ENCODE peak calls at places on chromosomes 12 and 14, in seven cellular contexts. One of them, this sample, is unnamed. For H3K27me3, the result is how much of the 10 kb centered on the place peaks cover.

GRCh38 chr12:108551556-108551955 is 9.4 kb downstream of the SART3 start:
- DNase-seq in foreskin keratinocyte: no peak
- DNase-seq in transverse colon: no peak
- DNase-seq in IMR-90: peak
- DNase-seq in cardiac muscle cell: no peak
- DNase-seq in CD4-positive, alpha-beta T cell: no peak
- DNase-seq in left ventricle myocardium inferior: no peak
- DNase-seq in this sample: no peak

GRCh38 chr12:21369141-21369980 is 3.3 kb upstream of the IAPP start:
- DNase-seq in foreskin keratinocyte: no peak
- DNase-seq in CD4-positive, alpha-beta T cell: no peak
- DNase-seq in IMR-90: no peak
- DNase-seq in transverse colon: no peak
- DNase-seq in cardiac muscle cell: no peak
- DNase-seq in left ventricle myocardium inferior: no peak
- DNase-seq in this sample: no peak

GRCh38 chr12:127051139-127051538 is 1215.8 kb upstream of the TMEM132C start:
- DNase-seq in CD4-positive, alpha-beta T cell: no peak
- DNase-seq in foreskin keratinocyte: no peak
- DNase-seq in cardiac muscle cell: no peak
- DNase-seq in transverse colon: no peak
- DNase-seq in IMR-90: no peak
- DNase-seq in left ventricle myocardium inferior: no peak
- DNase-seq in this sample: no peak

GRCh38 chr12:57456145-57456700 is 1.1 kb downstream of the INHBE start:
- DNase-seq in transverse colon: no peak
- DNase-seq in CD4-positive, alpha-beta T cell: no peak
- DNase-seq in cardiac muscle cell: peak
- DNase-seq in IMR-90: peak
- DNase-seq in foreskin keratinocyte: no peak
- DNase-seq in left ventricle myocardium inferior: no peak
- DNase-seq in this sample: peak

GRCh38 chr14:55127491-55127951 is 1.5 kb upstream of the LGALS3 start:
- DNase-seq in left ventricle myocardium inferior: no peak
- DNase-seq in cardiac muscle cell: no peak
- DNase-seq in transverse colon: peak
- DNase-seq in IMR-90: peak
- DNase-seq in CD4-positive, alpha-beta T cell: no peak
- DNase-seq in foreskin keratinocyte: peak
- DNase-seq in this sample: no peak

GRCh38 chr14:29805415-29806123 is 122.1 kb downstream of the PRKD1 start:
- DNase-seq in left ventricle myocardium inferior: peak
- DNase-seq in foreskin keratinocyte: peak
- DNase-seq in IMR-90: peak
- DNase-seq in CD4-positive, alpha-beta T cell: no peak
- DNase-seq in cardiac muscle cell: no peak
- DNase-seq in transverse colon: peak
- DNase-seq in this sample: peak

GRCh38 chr12:1518486-1518762 is 76.0 kb downstream of the FBXL14 start:
- DNase-seq in transverse colon: no peak
- DNase-seq in CD4-positive, alpha-beta T cell: no peak
- DNase-seq in left ventricle myocardium inferior: no peak
- DNase-seq in cardiac muscle cell: peak
- DNase-seq in IMR-90: no peak
- DNase-seq in foreskin keratinocyte: no peak
- DNase-seq in this sample: no peak

GRCh38 chr14:20614038-20614840 is 23.1 kb upstream of the RNASE12 start:
- DNase-seq in transverse colon: no peak
- DNase-seq in IMR-90: no peak
- DNase-seq in left ventricle myocardium inferior: no peak
- DNase-seq in cardiac muscle cell: peak
- DNase-seq in foreskin keratinocyte: no peak
- DNase-seq in CD4-positive, alpha-beta T cell: no peak
- DNase-seq in this sample: no peak

GRCh38 chr14:77083082-77083481 is 15.0 kb upstream of the CIPC start:
- DNase-seq in foreskin keratinocyte: no peak
- DNase-seq in CD4-positive, alpha-beta T cell: no peak
- DNase-seq in left ventricle myocardium inferior: no peak
- DNase-seq in transverse colon: no peak
- DNase-seq in cardiac muscle cell: no peak
- DNase-seq in IMR-90: no peak
- DNase-seq in this sample: no peak

GRCh38 chr12:114760151-114760877 is 76.3 kb upstream of the TBX3 start:
- DNase-seq in transverse colon: no peak
- DNase-seq in IMR-90: no peak
- DNase-seq in foreskin keratinocyte: no peak
- DNase-seq in left ventricle myocardium inferior: no peak
- DNase-seq in CD4-positive, alpha-beta T cell: no peak
- DNase-seq in cardiac muscle cell: no peak
- DNase-seq in this sample: no peak

GRCh38 chr12:20444595-20445170 is 76.3 kb downstream of the PDE3A start:
- DNase-seq in IMR-90: no peak
- DNase-seq in left ventricle myocardium inferior: no peak
- DNase-seq in foreskin keratinocyte: no peak
- DNase-seq in transverse colon: no peak
- DNase-seq in CD4-positive, alpha-beta T cell: no peak
- DNase-seq in cardiac muscle cell: peak
- DNase-seq in this sample: peak

GRCh38 chr12:96047621-96048211 is 12.3 kb upstream of the LTA4H start:
- DNase-seq in cardiac muscle cell: no peak
- DNase-seq in left ventricle myocardium inferior: no peak
- DNase-seq in transverse colon: peak
- DNase-seq in CD4-positive, alpha-beta T cell: no peak
- DNase-seq in IMR-90: peak
- DNase-seq in foreskin keratinocyte: peak
- DNase-seq in this sample: no peak

GRCh38 chr14:60102389-60102788 is 10.7 kb downstream of the PCNX4 start:
- DNase-seq in IMR-90: peak
- DNase-seq in left ventricle myocardium inferior: no peak
- DNase-seq in CD4-positive, alpha-beta T cell: no peak
- DNase-seq in foreskin keratinocyte: no peak
- DNase-seq in transverse colon: no peak
- DNase-seq in cardiac muscle cell: no peak
- DNase-seq in this sample: no peak

GRCh38 chr12:91367234-91367849 is 184.7 kb upstream of the DCN start:
- DNase-seq in cardiac muscle cell: no peak
- DNase-seq in CD4-positive, alpha-beta T cell: no peak
- DNase-seq in IMR-90: peak
- DNase-seq in transverse colon: no peak
- DNase-seq in foreskin keratinocyte: no peak
- DNase-seq in left ventricle myocardium inferior: no peak
- DNase-seq in this sample: peak

GRCh38 chr12:100877776-100878175 is 83.2 kb downstream of the ANO4 start:
- DNase-seq in IMR-90: no peak
- DNase-seq in foreskin keratinocyte: no peak
- DNase-seq in cardiac muscle cell: no peak
- DNase-seq in left ventricle myocardium inferior: no peak
- DNase-seq in transverse colon: no peak
- DNase-seq in CD4-positive, alpha-beta T cell: no peak
- DNase-seq in this sample: no peak
- TF ChIP-seq CTCF in IMR-90: peak
- TF ChIP-seq CTCF in foreskin keratinocyte: peak
- TF ChIP-seq CTCF in cardiac muscle cell: peak
- TF ChIP-seq CTCF in left ventricle myocardium inferior: no peak
- TF ChIP-seq CTCF in transverse colon: peak
- TF ChIP-seq CTCF in CD4-positive, alpha-beta T cell: no peak
- TF ChIP-seq CTCF in this sample: peak

GRCh38 chr14:101054671-101055070 is 151.1 kb upstream of the RTL1 start:
- DNase-seq in IMR-90: peak
- DNase-seq in left ventricle myocardium inferior: no peak
- DNase-seq in foreskin keratinocyte: no peak
- DNase-seq in CD4-positive, alpha-beta T cell: no peak
- DNase-seq in cardiac muscle cell: no peak
- DNase-seq in transverse colon: no peak
- DNase-seq in this sample: no peak

GRCh38 chr14:101055106-101055662 is 151.7 kb upstream of the RTL1 start:
- DNase-seq in transverse colon: no peak
- DNase-seq in cardiac muscle cell: no peak
- DNase-seq in left ventricle myocardium inferior: no peak
- DNase-seq in foreskin keratinocyte: no peak
- DNase-seq in IMR-90: no peak
- DNase-seq in CD4-positive, alpha-beta T cell: no peak
- DNase-seq in this sample: no peak

GRCh38 chr14:101055776-101056374 is 152.4 kb upstream of the RTL1 start:
- DNase-seq in transverse colon: no peak
- DNase-seq in CD4-positive, alpha-beta T cell: no peak
- DNase-seq in left ventricle myocardium inferior: no peak
- DNase-seq in foreskin keratinocyte: no peak
- DNase-seq in cardiac muscle cell: no peak
- DNase-seq in IMR-90: peak
- DNase-seq in this sample: no peak

GRCh38 chr14:101057394-101057793 is 153.9 kb upstream of the RTL1 start:
- DNase-seq in transverse colon: no peak
- DNase-seq in CD4-positive, alpha-beta T cell: no peak
- DNase-seq in left ventricle myocardium inferior: no peak
- DNase-seq in cardiac muscle cell: no peak
- DNase-seq in foreskin keratinocyte: no peak
- DNase-seq in IMR-90: no peak
- DNase-seq in this sample: no peak

DNA sequence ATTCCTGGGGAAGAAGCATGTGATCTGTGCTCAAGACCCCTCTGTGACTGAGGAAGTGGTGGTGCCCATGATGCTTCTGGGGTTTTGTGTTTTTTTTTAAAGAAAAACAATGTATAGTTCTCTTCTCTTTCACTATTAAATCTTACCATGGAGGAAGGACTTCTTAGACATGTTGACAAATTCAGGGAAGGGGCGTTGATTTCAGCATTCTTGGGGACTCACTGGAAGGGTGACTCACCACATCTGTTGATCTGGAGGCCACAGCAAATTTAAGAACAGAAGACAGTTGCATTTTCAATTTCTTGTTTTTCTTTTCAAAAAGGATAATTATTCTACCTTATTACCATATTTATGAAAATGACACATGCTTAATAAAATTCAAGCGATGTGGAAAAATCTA is 152.9 kb upstream of the RTL1 start:
- DNase-seq in IMR-90: peak
- DNase-seq in foreskin keratinocyte: no peak
- DNase-seq in transverse colon: no peak
- DNase-seq in CD4-positive, alpha-beta T cell: no peak
- DNase-seq in cardiac muscle cell: no peak
- DNase-seq in left ventricle myocardium inferior: no peak
- DNase-seq in this sample: no peak
- H3K27me3 ChIP-seq in IMR-90: under half
- H3K27me3 ChIP-seq in foreskin keratinocyte: under half
- H3K27me3 ChIP-seq in transverse colon: under half
- H3K27me3 ChIP-seq in CD4-positive, alpha-beta T cell: under half
- H3K27me3 ChIP-seq in cardiac muscle cell: under half
- H3K27me3 ChIP-seq in left ventricle myocardium inferior: under half
- H3K27me3 ChIP-seq in this sample: under half

GRCh38 chr14:50955373-50956043 is 11.2 kb upstream of the PYGL start:
- DNase-seq in transverse colon: peak
- DNase-seq in foreskin keratinocyte: peak
- DNase-seq in IMR-90: peak
- DNase-seq in CD4-positive, alpha-beta T cell: no peak
- DNase-seq in left ventricle myocardium inferior: peak
- DNase-seq in cardiac muscle cell: peak
- DNase-seq in this sample: peak
- TF ChIP-seq CTCF in transverse colon: peak
- TF ChIP-seq CTCF in foreskin keratinocyte: peak
- TF ChIP-seq CTCF in IMR-90: peak
- TF ChIP-seq CTCF in CD4-positive, alpha-beta T cell: no peak
- TF ChIP-seq CTCF in left ventricle myocardium inferior: peak
- TF ChIP-seq CTCF in cardiac muscle cell: peak
- TF ChIP-seq CTCF in this sample: peak

DNA sequence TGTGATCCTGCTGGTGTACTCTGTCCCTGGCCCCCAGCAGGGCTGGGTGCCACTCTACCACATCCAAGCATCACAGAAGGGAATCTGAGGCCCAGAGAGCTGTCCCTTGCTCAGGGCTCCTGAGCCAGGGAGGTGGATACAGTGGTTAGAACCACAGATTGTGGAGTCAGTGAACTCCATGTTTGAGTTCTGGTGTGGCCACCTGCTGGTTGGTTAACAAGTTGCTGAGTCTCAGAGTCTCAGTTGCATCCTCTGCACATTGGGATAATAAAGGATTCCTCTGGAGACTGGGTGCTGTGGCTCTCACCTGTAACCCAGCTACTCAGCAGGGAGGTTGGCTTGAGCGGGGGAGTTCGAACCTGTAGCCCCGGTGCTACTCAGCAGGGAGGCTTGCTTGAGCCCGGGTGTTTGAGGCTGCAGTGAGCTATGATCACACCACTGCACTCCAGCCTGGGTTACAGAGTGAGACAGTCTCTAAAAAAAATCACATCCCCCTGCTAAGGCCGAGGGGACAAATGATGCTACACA is 39.4 kb downstream of the MVK start:
- DNase-seq in cardiac muscle cell: no peak
- DNase-seq in foreskin keratinocyte: peak
- DNase-seq in IMR-90: peak
- DNase-seq in transverse colon: no peak
- DNase-seq in CD4-positive, alpha-beta T cell: no peak
- DNase-seq in left ventricle myocardium inferior: no peak
- DNase-seq in this sample: peak
- H3K27me3 ChIP-seq in cardiac muscle cell: under half
- H3K27me3 ChIP-seq in foreskin keratinocyte: half or more
- H3K27me3 ChIP-seq in IMR-90: half or more
- H3K27me3 ChIP-seq in transverse colon: under half
- H3K27me3 ChIP-seq in CD4-positive, alpha-beta T cell: under half
- H3K27me3 ChIP-seq in left ventricle myocardium inferior: half or more
- H3K27me3 ChIP-seq in this sample: under half

GRCh38 chr14:58085877-58086276 is 66.1 kb downstream of the ARMH4 start:
- DNase-seq in transverse colon: no peak
- DNase-seq in CD4-positive, alpha-beta T cell: no peak
- DNase-seq in foreskin keratinocyte: no peak
- DNase-seq in IMR-90: no peak
- DNase-seq in cardiac muscle cell: no peak
- DNase-seq in left ventricle myocardium inferior: no peak
- DNase-seq in this sample: no peak
- TF ChIP-seq CTCF in transverse colon: no peak
- TF ChIP-seq CTCF in CD4-positive, alpha-beta T cell: no peak
- TF ChIP-seq CTCF in foreskin keratinocyte: no peak
- TF ChIP-seq CTCF in IMR-90: no peak
- TF ChIP-seq CTCF in cardiac muscle cell: no peak
- TF ChIP-seq CTCF in left ventricle myocardium inferior: no peak
- TF ChIP-seq CTCF in this sample: no peak